ENCODE peak calls at places on chromosomes 6 and 20, in four cellular contexts. V is esophagus squamous epithelium, H is progenitor cell of endocrine pancreas, J is kidney epithelial cell. N is an unnamed sample.

GRCh38 chr6:132489376-132489775 is 23.5 kb downstream of the STX7 start:
- DNase-seq in V (no peak), H (no peak), J (no peak), N (no peak)

GRCh38 chr20:62627901-62628612 is 14.2 kb upstream of the SLCO4A1 start:
- DNase-seq in V (no peak), H (no peak), J (peak), N (no peak)

GRCh38 chr20:51412991-51413471 is 129.5 kb downstream of the NFATC2 start:
- DNase-seq in V (no peak), H (no peak), J (no peak), N (no peak)

GRCh38 chr6:165976705-165977104 is 190.9 kb downstream of the TBXT start:
- DNase-seq in V (no peak), H (no peak), J (no peak), N (no peak)

GRCh38 chr20:10536531-10536930 is 101.4 kb downstream of the SLX4IP start:
- DNase-seq in V (no peak), H (no peak), J (no peak), N (no peak)

GRCh38 chr20:48656661-48657211 is 171.1 kb downstream of the PREX1 start:
- DNase-seq in V (no peak), H (no peak), J (no peak), N (peak)

GRCh38 chr6:90285611-90286381 is 10.8 kb downstream of the BACH2 start:
- DNase-seq in V (peak), H (no peak), J (peak), N (peak)

GRCh38 chr20:64057628-64058498 is 5.1 kb upstream of the TCEA2 start:
- DNase-seq in V (no peak), H (peak), J (no peak), N (peak)

GRCh38 chr6:127015858-127016257 is 102.6 kb upstream of the RSPO3 start:
- DNase-seq in V (no peak), H (no peak), J (no peak), N (no peak)

GRCh38 chr6:150866147-150867073 is 908 bp downstream of the MTHFD1L start:
- DNase-seq in V (peak), H (peak), J (no peak), N (peak)

GRCh38 chr6:3615391-3616380 is 135.8 kb downstream of the PXDC1 start:
- DNase-seq in V (no peak), H (no peak), J (no peak), N (no peak)

GRCh38 chr6:142207265-142207877 is 60.3 kb downstream of the VTA1 start:
- DNase-seq in V (no peak), H (peak), J (no peak), N (peak)

GRCh38 chr20:1949306-1949705 is 44.6 kb downstream of the PDYN start:
- DNase-seq in V (no peak), H (no peak), J (no peak), N (no peak)

GRCh38 chr6:26329763-26330511 is 35.1 kb upstream of the BTN3A2 start:
- DNase-seq in V (no peak), H (no peak), J (no peak), N (peak)

GRCh38 chr6:159390384-159390783 is 221.2 kb downstream of the FNDC1 start:
- DNase-seq in V (no peak), H (no peak), J (no peak), N (no peak)

GRCh38 chr6:124994648-124995047 is 32.4 kb downstream of the RNF217 start:
- DNase-seq in V (no peak), H (no peak), J (no peak), N (no peak)

GRCh38 chr20:62477669-62478450 is 2.1 kb upstream of the GATA5 start:
- DNase-seq in V (no peak), H (no peak), J (no peak), N (no peak)

GRCh38 chr6:115545410-115545986 is 515.2 kb downstream of the FRK start:
- DNase-seq in V (no peak), H (peak), J (no peak), N (peak)

GRCh38 chr20:63628246-63628975 is 1.5 kb upstream of the GMEB2 start:
- DNase-seq in V (no peak), H (no peak), J (no peak), N (no peak)

GRCh38 chr20:58081842-58082241 is 146.6 kb downstream of the ANKRD60 start:
- DNase-seq in V (no peak), H (no peak), J (no peak), N (no peak)

GRCh38 chr6:160102956-160103824 is 18.4 kb upstream of the SLC22A1 start:
- DNase-seq in V (no peak), H (no peak), J (no peak), N (peak)

GRCh38 chr6:31558631-31559500 is 11.5 kb downstream of the NFKBIL1 start:
- DNase-seq in V (no peak), H (no peak), J (no peak), N (no peak)

GRCh38 chr6:24583463-24584389 is 62.3 kb downstream of the KIAA0319 start:
- DNase-seq in V (no peak), H (peak), J (no peak), N (peak)

GRCh38 chr6:2865270-2866182 is 23.9 kb upstream of the SERPINB1 start:
- DNase-seq in V (no peak), H (no peak), J (no peak), N (no peak)

GRCh38 chr6:111238464-111239119 is 151.3 kb downstream of the SLC16A10 start:
- DNase-seq in V (no peak), H (no peak), J (peak), N (no peak)

GRCh38 chr20:30168025-30168799 is 1089.3 kb upstream of the DEFB115 start:
- DNase-seq in V (no peak), H (no peak), J (no peak), N (no peak)

GRCh38 chr6:126614642-126615504 is 275.0 kb downstream of the CENPW start:
- DNase-seq in V (no peak), H (no peak), J (no peak), N (no peak)

GRCh38 chr6:135535989-135536414 is 38.5 kb upstream of the AHI1 start:
- DNase-seq in V (no peak), H (no peak), J (peak), N (peak)

GRCh38 chr20:25148982-25149846 is 46.3 kb upstream of the ENTPD6 start:
- DNase-seq in V (no peak), H (no peak), J (no peak), N (no peak)

GRCh38 chr6:1821188-1822183 is 211.8 kb downstream of the FOXC1 start:
- DNase-seq in V (no peak), H (no peak), J (no peak), N (peak)

GRCh38 chr20:49671429-49671828 is 42.2 kb downstream of the B4GALT5 start:
- DNase-seq in V (no peak), H (no peak), J (no peak), N (no peak)

GRCh38 chr20:37243937-37244571 is 17.6 kb downstream of the GHRH start:
- DNase-seq in V (no peak), H (no peak), J (no peak), N (no peak)

GRCh38 chr6:113671440-113671839 is 185.7 kb upstream of the MARCKS start:
- DNase-seq in V (no peak), H (no peak), J (no peak), N (no peak)

GRCh38 chr6:148269386-148269785 is 73.3 kb upstream of the SASH1 start:
- DNase-seq in V (no peak), H (no peak), J (no peak), N (no peak)

GRCh38 chr20:35821807-35822242 is 50.0 kb downstream of the PHF20 start:
- DNase-seq in V (no peak), H (no peak), J (no peak), N (no peak)

GRCh38 chr6:157464653-157465535 is 83.9 kb downstream of the ZDHHC14 start:
- DNase-seq in V (no peak), H (no peak), J (no peak), N (no peak)

GRCh38 chr6:136719280-136720044 is 72.8 kb downstream of the MAP3K5 start:
- DNase-seq in V (no peak), H (no peak), J (no peak), N (no peak)

GRCh38 chr20:50111120-50111828 is 1.7 kb downstream of the UBE2V1 start:
- DNase-seq in V (no peak), H (no peak), J (no peak), N (no peak)

GRCh38 chr6:29499704-29500103 is 11.9 kb upstream of the MAS1L start:
- DNase-seq in V (no peak), H (no peak), J (no peak), N (no peak)

DNA sequence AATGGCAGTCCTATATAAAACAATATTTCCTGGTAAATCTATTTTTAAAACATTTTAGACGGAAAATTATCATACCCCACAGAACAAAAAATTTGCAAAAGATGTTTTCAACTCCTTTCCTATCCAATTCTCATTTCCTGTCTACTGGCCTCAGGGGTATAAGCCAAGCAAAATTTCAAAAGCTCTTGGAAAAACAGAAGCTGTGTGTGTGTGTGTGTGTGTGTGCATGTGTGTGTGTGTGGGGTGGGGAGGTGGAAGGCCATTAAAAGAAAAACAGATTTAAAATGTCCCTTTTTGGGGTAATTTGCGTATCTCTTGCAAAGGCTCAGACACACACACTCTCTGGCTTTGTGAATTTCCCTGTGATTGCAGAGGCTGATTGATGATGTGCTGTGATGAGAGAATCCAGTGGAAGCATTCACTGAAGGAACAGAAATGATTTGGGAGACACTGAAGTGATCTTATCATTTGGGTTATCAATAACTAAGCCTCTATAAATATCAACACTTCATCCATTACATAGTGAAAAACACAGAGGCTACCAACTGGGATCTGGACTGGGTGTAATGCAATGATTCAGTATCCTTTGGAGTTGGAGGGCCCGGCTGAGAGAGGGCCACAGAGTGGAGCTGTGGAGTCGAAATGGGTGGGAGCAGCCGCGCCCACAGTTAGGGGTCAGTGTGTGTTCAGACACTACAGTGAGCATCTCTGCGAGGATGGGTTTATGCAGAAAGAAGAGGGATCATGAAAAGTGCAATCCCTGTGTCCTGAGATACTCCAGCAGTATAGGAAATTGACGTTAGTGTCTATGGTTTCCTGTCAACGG is 106.8 kb upstream of the PREP start:
- DNase-seq in V (no peak), H (no peak), J (no peak), N (peak)
- TF ChIP-seq CTCF in V (no peak), H (peak), J (no peak), N (no peak)

GRCh38 chr20:42721923-42722322 is 467.8 kb downstream of the PTPRT start:
- DNase-seq in V (no peak), H (no peak), J (no peak), N (no peak)
- TF ChIP-seq CTCF in V (no peak), H (no peak), J (no peak), N (no peak)

GRCh38 chr6:350371-350770 is 41.2 kb upstream of the IRF4 start:
- DNase-seq in V (no peak), H (no peak), J (no peak), N (no peak)

GRCh38 chr6:352474-352873 is 39.1 kb upstream of the IRF4 start:
- DNase-seq in V (no peak), H (no peak), J (no peak), N (no peak)

GRCh38 chr6:351867-352289 is 39.7 kb upstream of the IRF4 start:
- DNase-seq in V (no peak), H (no peak), J (no peak), N (no peak)

GRCh38 chr6:349491-349921 is 42.0 kb upstream of the IRF4 start:
- DNase-seq in V (no peak), H (no peak), J (no peak), N (no peak)

DNA sequence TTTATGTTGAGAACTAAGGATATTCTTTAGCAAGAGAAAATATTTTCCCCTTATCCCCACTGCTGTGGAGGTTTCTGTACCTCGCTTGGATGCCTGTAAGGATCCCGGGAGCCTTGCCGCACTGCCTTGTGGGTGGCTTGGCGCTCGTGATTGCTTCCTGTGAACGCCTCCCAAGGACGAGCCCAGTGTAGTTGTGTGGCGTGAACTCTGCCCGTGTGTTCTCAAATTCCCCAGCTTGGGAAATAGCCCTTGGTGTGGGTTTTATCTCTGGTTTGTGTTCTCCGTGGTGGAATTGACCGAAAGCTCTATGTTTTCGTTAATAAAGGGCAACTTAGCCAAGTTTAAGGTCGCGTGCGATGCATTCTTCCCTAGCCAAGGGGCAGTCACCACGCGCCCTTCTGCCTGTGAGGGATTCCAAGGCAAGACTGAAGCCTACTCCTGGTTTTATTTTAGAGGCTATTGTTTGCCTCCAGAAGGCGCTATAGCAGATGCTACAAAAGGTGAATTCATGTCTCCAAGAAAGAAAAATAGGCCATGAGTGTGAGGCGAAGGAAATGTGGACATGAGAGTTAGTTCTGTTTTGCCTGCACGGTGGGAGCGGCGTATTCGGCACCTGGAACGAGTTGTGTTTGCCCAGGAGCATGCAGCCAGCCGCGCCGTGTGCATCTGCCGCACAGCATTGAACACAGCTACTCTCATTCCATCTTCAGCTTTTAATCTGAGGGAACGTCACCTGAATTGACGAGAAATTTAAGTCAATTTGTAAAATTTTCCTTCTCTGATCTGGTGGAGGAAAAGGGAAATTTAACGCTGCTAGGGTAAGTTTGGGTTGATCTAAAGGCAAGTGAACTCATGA is 40.3 kb upstream of the IRF4 start:
- DNase-seq in V (no peak), H (no peak), J (no peak), N (no peak)
- TF ChIP-seq CTCF in V (no peak), H (no peak), J (no peak), N (no peak)

GRCh38 chr6:15442467-15442866 is 196.6 kb downstream of the JARID2 start:
- DNase-seq in V (no peak), H (no peak), J (no peak), N (no peak)

GRCh38 chr6:15444081-15444731 is 198.3 kb downstream of the JARID2 start:
- DNase-seq in V (no peak), H (no peak), J (no peak), N (no peak)

GRCh38 chr6:15443119-15443518 is 197.2 kb downstream of the JARID2 start:
- DNase-seq in V (no peak), H (no peak), J (peak), N (no peak)

GRCh38 chr6:15447546-15448232 is 201.8 kb downstream of the JARID2 start:
- DNase-seq in V (no peak), H (no peak), J (no peak), N (no peak)

GRCh38 chr6:15444881-15445280 is 199.0 kb downstream of the JARID2 start:
- DNase-seq in V (no peak), H (no peak), J (no peak), N (no peak)
- TF ChIP-seq CTCF in V (no peak), H (peak), J (peak), N (no peak)